ENCODE peak calls at places on chromosomes 11 and 22, in seven cellular contexts. Q is T-helper 1 cell; L is right atrium auricular region; C is brain microvascular endothelial cell; U is stimulated activated CD4-positive, alpha-beta T cell treated with anti-CD3 and anti-CD28 coated beads, Interleukin-1b, Interleukin-23, amount 100 ng/mL, for 48 hours; S is left ventricle myocardium superior; J is naive thymus-derived CD4-positive, alpha-beta T cell. R is an unnamed sample.

GRCh38 chr11:124761301-124762021 is 629 bp downstream of the ESAM start:
- DNase-seq in S (no peak), J (no peak), U (no peak), L (no peak), C (no peak), Q (no peak), R (no peak)

GRCh38 chr22:38068641-38069371 is 11.6 kb downstream of the PICK1 start:
- DNase-seq in L (no peak), S (no peak), J (no peak), C (no peak), Q (no peak), U (no peak), R (no peak)

GRCh38 chr11:87754685-87755084 is 420.6 kb downstream of the RAB38 start:
- DNase-seq in L (no peak), S (no peak), Q (no peak), C (no peak), J (no peak), U (no peak), R (no peak)

GRCh38 chr11:10655227-10655626 is 38.3 kb downstream of the IRAG1 start:
- DNase-seq in L (no peak), C (no peak), J (no peak), S (no peak), Q (no peak), U (no peak), R (no peak)

GRCh38 chr11:72216638-72217037 is at the start of gene FOLR2:
- DNase-seq in J (no peak), L (peak), S (no peak), Q (no peak), U (no peak), C (no peak), R (no peak)

GRCh38 chr22:37276771-37277170 is 5.5 kb upstream of the CYTH4 start:
- DNase-seq in U (no peak), S (peak), L (no peak), C (peak), Q (no peak), J (no peak), R (no peak)

GRCh38 chr11:72959998-72960731 is 146.0 kb downstream of the ATG16L2 start:
- DNase-seq in L (no peak), Q (no peak), C (no peak), U (no peak), S (no peak), J (no peak), R (no peak)

GRCh38 chr11:19460718-19461405 is 220.1 kb upstream of the E2F8 start:
- DNase-seq in L (no peak), Q (no peak), U (no peak), S (peak), C (no peak), J (no peak), R (peak)

GRCh38 chr22:28155808-28156207 is 236.8 kb upstream of the PITPNB start:
- DNase-seq in Q (no peak), L (no peak), C (no peak), S (no peak), U (no peak), J (no peak), R (no peak)

GRCh38 chr11:27913650-27914049 is 194.3 kb downstream of the KIF18A start:
- DNase-seq in S (no peak), C (peak), L (no peak), J (no peak), U (no peak), Q (no peak), R (peak)

GRCh38 chr22:41052661-41053490 is 39.5 kb upstream of the EP300 start:
- DNase-seq in C (peak), Q (no peak), S (no peak), J (no peak), L (no peak), U (no peak), R (no peak)

GRCh38 chr22:49534386-49534785 is 293.3 kb downstream of the BRD1 start:
- DNase-seq in L (no peak), S (no peak), Q (no peak), U (no peak), C (no peak), J (no peak), R (no peak)

GRCh38 chr11:93820085-93820710 is 30.2 kb downstream of the VSTM5 start:
- DNase-seq in L (no peak), Q (no peak), J (no peak), S (no peak), C (no peak), U (no peak), R (no peak)